ENCODE peak calls at places on chromosomes 13 and 19, in four cellular contexts. I is neural crest cell, A is heart right ventricle, Q is cardiac muscle cell. R is an unnamed sample.

GRCh38 chr19:43984687-43985000 is 656 bp downstream of the ZNF155 start:
- DNase-seq in I (no peak), A (peak), Q (no peak), R (no peak)

GRCh38 chr19:17089238-17089637 is 13.7 kb downstream of the MYO9B start:
- DNase-seq in I (no peak), A (no peak), Q (peak), R (no peak)

GRCh38 chr13:38979891-38980627 is 10.6 kb downstream of the STOML3 start:
- DNase-seq in I (peak), A (peak), Q (peak), R (no peak)

GRCh38 chr13:100039740-100040139 is 49.2 kb upstream of the PCCA start:
- DNase-seq in I (no peak), A (no peak), Q (no peak), R (no peak)

GRCh38 chr13:38821753-38822551 is 135.1 kb downstream of the FREM2 start:
- DNase-seq in I (peak), A (no peak), Q (no peak), R (no peak)

GRCh38 chr13:111572956-111573355 is 252.5 kb downstream of the TEX29 start:
- DNase-seq in I (no peak), A (no peak), Q (no peak), R (no peak)

GRCh38 chr13:73922728-73923393 is 211.3 kb downstream of the KLF12 start:
- DNase-seq in I (no peak), A (no peak), Q (peak), R (no peak)

GRCh38 chr19:49085020-49085867 is at the start of gene SNRNP70:
- DNase-seq in I (peak), A (peak), Q (peak), R (peak)

GRCh38 chr13:92677571-92677970 is 549.0 kb upstream of the GPC6 start:
- DNase-seq in I (no peak), A (peak), Q (no peak), R (no peak)

GRCh38 chr13:39023761-39024160 is 14.1 kb downstream of the PROSER1 start:
- DNase-seq in I (no peak), A (no peak), Q (peak), R (no peak)

GRCh38 chr19:1566392-1567115 is 1.6 kb downstream of the MEX3D start:
- DNase-seq in I (peak), A (peak), Q (peak), R (no peak)

GRCh38 chr13:26460652-26461051 is 96.8 kb upstream of the WASF3 start:
- DNase-seq in I (no peak), A (peak), Q (peak), R (no peak)

GRCh38 chr13:107563099-107563925 is 652.0 kb downstream of the LIG4 start:
- DNase-seq in I (peak), A (no peak), Q (no peak), R (no peak)

GRCh38 chr13:113005076-113005865 is 36.3 kb downstream of the MCF2L start:
- DNase-seq in I (no peak), A (no peak), Q (no peak), R (no peak)

GRCh38 chr13:110338441-110339101 is 31.5 kb downstream of the COL4A2 start:
- DNase-seq in I (no peak), A (peak), Q (peak), R (no peak)

DNA sequence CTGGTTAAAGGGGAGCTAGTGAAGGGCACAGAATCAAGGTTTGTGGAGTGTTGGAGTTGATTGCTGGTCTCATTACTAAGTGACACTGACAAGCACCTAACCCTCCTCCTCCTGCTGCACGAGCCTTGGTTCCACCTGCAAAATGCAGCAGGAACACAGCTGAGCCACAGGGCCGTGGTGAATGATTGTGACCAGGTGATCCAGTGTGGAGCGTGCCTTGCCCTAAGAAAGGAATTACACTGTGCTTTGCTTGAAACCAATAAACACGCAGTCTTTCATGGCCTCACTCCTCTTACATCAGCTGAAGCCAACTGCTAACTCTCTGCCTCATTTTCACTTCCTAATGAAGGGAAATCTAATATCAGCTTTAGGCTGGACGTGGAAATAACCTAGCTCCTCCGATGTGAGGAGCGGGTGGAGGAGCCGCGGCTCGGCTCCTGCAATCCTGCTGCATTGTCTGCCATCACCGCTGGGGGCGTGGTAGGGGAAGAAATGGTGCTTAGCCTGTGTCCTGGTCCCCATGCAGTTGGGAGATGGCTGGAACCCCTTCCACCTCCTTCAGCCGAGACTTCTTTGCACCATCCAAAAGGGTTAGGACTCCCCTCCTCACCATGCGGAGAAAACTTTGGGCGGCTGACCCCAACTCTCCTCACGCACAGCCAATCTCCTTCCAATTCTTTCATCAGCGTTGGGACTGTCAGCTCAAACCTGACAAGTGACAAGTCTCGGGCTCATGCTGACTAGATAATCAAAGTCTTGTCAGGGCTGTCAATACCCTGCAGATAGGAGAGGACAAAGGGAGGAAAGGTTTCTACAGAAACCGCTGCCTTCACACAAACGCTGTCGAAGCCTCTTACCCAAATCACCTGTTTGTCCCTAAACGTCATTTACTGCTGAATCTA is 427.9 kb downstream of the ZNF536 start:
- DNase-seq in I (peak), A (peak), Q (peak), R (no peak)
- TF ChIP-seq CTCF in I (peak), A (peak), Q (peak), R (peak)

GRCh38 chr19:3520166-3521103 is 14.3 kb downstream of the FZR1 start:
- DNase-seq in I (no peak), A (no peak), Q (no peak), R (no peak)
- TF ChIP-seq CTCF in I (peak), A (no peak), Q (no peak), R (no peak)

DNA sequence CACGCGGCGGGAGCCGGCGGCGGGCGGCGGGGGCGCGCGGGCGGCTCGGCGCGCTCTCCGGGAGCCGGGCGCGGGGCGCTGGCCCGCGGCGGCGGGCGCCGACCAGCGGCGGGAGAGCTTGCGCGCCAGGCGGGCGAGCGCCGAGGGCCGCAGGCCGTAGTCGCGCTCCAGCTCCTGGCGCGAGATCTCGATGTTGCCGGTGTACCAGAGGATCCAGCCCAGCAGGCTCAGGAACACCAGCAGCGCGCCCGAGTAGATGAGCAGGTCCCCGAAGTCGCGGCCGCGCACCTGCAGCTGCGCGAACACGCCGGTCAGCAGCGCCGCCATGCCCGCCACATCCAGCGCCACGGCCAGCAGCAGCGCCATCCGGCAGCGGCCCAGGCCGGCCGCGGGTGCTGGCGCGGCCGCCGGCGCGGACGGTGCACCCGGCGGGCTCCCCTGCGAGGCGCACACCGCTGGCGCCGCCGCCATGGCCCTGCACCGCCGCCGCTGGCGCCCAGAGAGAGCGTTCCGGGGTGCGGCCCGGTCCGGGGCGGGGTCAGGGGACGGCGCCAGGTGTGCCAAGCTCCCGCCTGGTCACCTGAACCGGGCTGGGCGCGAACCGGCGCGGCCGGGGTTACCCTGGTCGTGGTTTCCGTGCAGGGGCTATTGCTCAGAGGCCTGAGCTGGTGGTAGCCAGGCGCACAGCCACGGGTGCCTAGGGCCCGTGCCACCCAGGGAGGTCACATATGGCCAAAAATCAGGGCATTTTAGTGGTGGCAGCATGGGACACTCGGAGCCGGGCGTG is at the start of gene TMEM238:
- DNase-seq in I (no peak), A (peak), Q (peak), R (no peak)
- TF ChIP-seq CTCF in I (peak), A (peak), Q (no peak), R (no peak)

GRCh38 chr19:47225746-47226425 is 5.1 kb downstream of the BBC3 start:
- DNase-seq in I (peak), A (peak), Q (peak), R (peak)
- TF ChIP-seq CTCF in I (peak), A (peak), Q (peak), R (peak)

GRCh38 chr19:13100871-13101589 is 1.6 kb downstream of the LYL1 start:
- DNase-seq in I (no peak), A (no peak), Q (no peak), R (no peak)
- TF ChIP-seq CTCF in I (peak), A (peak), Q (peak), R (peak)

GRCh38 chr19:3671680-3672574 is 28.3 kb downstream of the PIP5K1C start:
- DNase-seq in I (no peak), A (no peak), Q (peak), R (no peak)
- TF ChIP-seq CTCF in I (no peak), A (peak), Q (no peak), R (no peak)

DNA sequence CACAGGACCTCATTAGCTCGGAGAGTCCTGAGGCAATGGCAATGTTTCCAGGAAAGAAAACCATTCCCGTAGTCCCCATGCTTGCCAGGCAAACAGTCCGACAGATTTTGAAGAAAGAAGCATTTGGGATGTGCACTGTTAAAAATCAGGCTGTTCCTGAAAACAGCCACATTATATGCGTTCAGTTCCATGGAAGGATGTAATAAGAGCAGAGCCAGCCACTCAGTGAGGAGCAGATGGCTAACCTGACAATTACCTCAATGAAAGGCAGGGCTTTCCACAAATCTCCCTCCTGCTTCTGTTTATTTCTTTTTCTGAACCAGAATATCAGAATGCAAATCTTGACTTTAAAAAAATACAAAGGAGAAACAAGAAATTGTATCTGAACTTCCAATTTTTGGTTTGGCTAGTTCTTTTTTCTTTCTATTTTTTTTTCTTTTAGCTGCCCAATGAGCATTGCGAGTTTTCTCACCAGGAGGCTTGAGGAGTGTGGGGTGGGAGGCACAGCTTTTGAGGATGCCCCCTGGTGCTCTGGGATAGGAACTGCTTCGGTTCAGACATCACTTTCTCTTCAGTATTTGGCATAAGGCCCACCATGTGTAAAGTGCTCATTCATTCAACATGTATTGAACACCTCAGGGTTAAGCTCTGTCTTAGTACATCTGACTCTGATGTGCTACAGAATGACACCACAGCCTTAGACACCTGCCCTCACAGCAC is 124.2 kb downstream of the TBC1D4 start:
- DNase-seq in I (peak), A (no peak), Q (peak), R (no peak)
- TF ChIP-seq CTCF in I (peak), A (peak), Q (peak), R (peak)

R was measured in CD14-positive monocyte.